ENCODE peak calls at places on chromosome 4, in six cellular contexts. J is astrocyte of the spinal cord, K is fibroblast of mammary gland, H is omental fat pad, T is NB4, S is endothelial cell. E is an unnamed sample.
A peak's percentile ranks its signal among the peaks of the same experiment; 100 is the strongest.

GRCh38 chr4:164482788-164483187 is 271.1 kb upstream of the SMIM31 start:
- DNase-seq in J (no peak), K (no peak), H (no peak), T (no peak), S (no peak), E (no peak)

GRCh38 chr4:78171482-78171881 is 114.4 kb downstream of the FRAS1 start:
- DNase-seq in J (no peak), K (no peak), H (no peak), T (no peak), S (no peak), E (no peak)

GRCh38 chr4:157727163-157727562 is 445.7 kb downstream of the GASK1B start:
- DNase-seq in J (no peak), K (no peak), H (no peak), T (no peak), S (no peak), E (no peak)

GRCh38 chr4:3193531-3194203 is 55.3 kb upstream of the MSANTD1 start:
- DNase-seq in J (peak; percentile 17), K (peak; percentile 25), H (no peak), T (peak; percentile 37), S (no peak), E (no peak)

GRCh38 chr4:113170818-113171468 is 121.5 kb downstream of the ANK2 start:
- DNase-seq in J (no peak), K (no peak), H (no peak), T (no peak), S (no peak), E (no peak)

GRCh38 chr4:15656038-15656470 is 897 bp upstream of the FBXL5 start:
- DNase-seq in J (peak; percentile 51), K (peak; percentile 48), H (no peak), T (no peak), S (no peak), E (no peak)

GRCh38 chr4:89773793-89774192 is 63.2 kb downstream of the SNCA start:
- DNase-seq in J (no peak), K (no peak), H (no peak), T (no peak), S (no peak), E (no peak)

GRCh38 chr4:37737456-37737855 is 51.3 kb upstream of the RELL1 start:
- DNase-seq in J (peak; percentile 52), K (peak; percentile 88), H (no peak), T (no peak), S (no peak), E (no peak)

GRCh38 chr4:142416121-142416520 is 430.0 kb downstream of the INPP4B start:
- DNase-seq in J (peak; percentile 52), K (peak; percentile 77), H (no peak), T (no peak), S (no peak), E (no peak)

GRCh38 chr4:156959298-156959702 is 12.3 kb downstream of the PDGFC start:
- DNase-seq in J (peak; percentile 76), K (no peak), H (no peak), T (no peak), S (no peak), E (no peak)

GRCh38 chr4:74435296-74435695 is 9.6 kb upstream of the AREG start:
- DNase-seq in J (no peak), K (no peak), H (no peak), T (no peak), S (no peak), E (no peak)

GRCh38 chr4:37889849-37890500 is 909 bp upstream of the TBC1D1 start:
- DNase-seq in J (no peak), K (peak; percentile 7), H (no peak), T (no peak), S (peak; percentile 13), E (no peak)

GRCh38 chr4:98203406-98204235 is 57.6 kb upstream of the RAP1GDS1 start:
- DNase-seq in J (no peak), K (no peak), H (no peak), T (peak; percentile 40), S (no peak), E (no peak)

GRCh38 chr4:31755751-31756150 is 1035.6 kb downstream of the PCDH7 start:
- DNase-seq in J (no peak), K (no peak), H (no peak), T (no peak), S (no peak), E (no peak)

GRCh38 chr4:61375316-61375715 is 175.2 kb downstream of the ADGRL3 start:
- DNase-seq in J (peak; percentile 7), K (peak; percentile 6), H (no peak), T (no peak), S (no peak), E (no peak)

GRCh38 chr4:57443308-57444243 is 333.4 kb upstream of the IGFBP7 start:
- DNase-seq in J (no peak), K (no peak), H (no peak), T (no peak), S (no peak), E (no peak)

GRCh38 chr4:108168672-108169562 is at the start of gene LEF1:
- DNase-seq in J (peak; percentile 65), K (peak; percentile 24), H (no peak), T (no peak), S (peak; percentile 57), E (no peak)

GRCh38 chr4:113145519-113146291 is 96.3 kb downstream of the ANK2 start:
- DNase-seq in J (no peak), K (no peak), H (no peak), T (no peak), S (peak; percentile 9), E (no peak)

GRCh38 chr4:86959588-86960500 is 25.0 kb downstream of the AFF1 start:
- DNase-seq in J (no peak), K (no peak), H (no peak), T (peak; percentile 37), S (no peak), E (no peak)

GRCh38 chr4:183142566-183143545 is 43.8 kb downstream of the WWC2 start:
- DNase-seq in J (peak; percentile 55), K (peak; percentile 90), H (no peak), T (peak; percentile 52), S (no peak), E (peak; percentile 30)

GRCh38 chr4:94032754-94033153 is 174.9 kb upstream of the SMARCAD1 start:
- DNase-seq in J (peak; percentile 68), K (no peak), H (no peak), T (no peak), S (no peak), E (no peak)

GRCh38 chr4:142563682-142564291 is 282.3 kb downstream of the INPP4B start:
- DNase-seq in J (peak; percentile 44), K (peak; percentile 28), H (no peak), T (no peak), S (no peak), E (peak; percentile 74)

GRCh38 chr4:26985836-26986235 is 125.2 kb downstream of the STIM2 start:
- DNase-seq in J (no peak), K (peak; percentile 38), H (no peak), T (peak; percentile 52), S (no peak), E (no peak)

GRCh38 chr4:41281038-41281634 is 24.4 kb downstream of the UCHL1 start:
- DNase-seq in J (peak; percentile 78), K (peak; percentile 79), H (no peak), T (peak; percentile 85), S (peak; percentile 67), E (peak; percentile 53)

GRCh38 chr4:169348541-169348940 is 77.8 kb upstream of the SH3RF1 start:
- DNase-seq in J (no peak), K (no peak), H (no peak), T (no peak), S (no peak), E (no peak)

GRCh38 chr4:119139822-119140252 is 4.2 kb downstream of the MYOZ2 start:
- DNase-seq in J (no peak), K (no peak), H (no peak), T (peak; percentile 45), S (no peak), E (no peak)

GRCh38 chr4:30840571-30840970 is 120.4 kb downstream of the PCDH7 start:
- DNase-seq in J (peak; percentile 70), K (peak; percentile 20), H (no peak), T (no peak), S (no peak), E (no peak)

GRCh38 chr4:174349156-174349555 is 65.4 kb downstream of the CEP44 start:
- DNase-seq in J (no peak), K (no peak), H (no peak), T (no peak), S (no peak), E (no peak)

GRCh38 chr4:103429283-103429682 is 231.1 kb upstream of the CENPE start:
- DNase-seq in J (no peak), K (no peak), H (no peak), T (peak; percentile 10), S (peak; percentile 16), E (no peak)

GRCh38 chr4:6268650-6269399 is 825 bp upstream of the WFS1 start:
- DNase-seq in J (no peak), K (no peak), H (no peak), T (no peak), S (no peak), E (no peak)

GRCh38 chr4:82017680-82018079 is 356.1 kb downstream of the HNRNPD start:
- DNase-seq in J (peak; percentile 8), K (peak; percentile 16), H (no peak), T (peak; percentile 48), S (peak; percentile 21), E (peak; percentile 11)

GRCh38 chr4:147628415-147628814 is 11.2 kb downstream of the TMEM184C start:
- DNase-seq in J (no peak), K (no peak), H (no peak), T (no peak), S (no peak), E (no peak)

GRCh38 chr4:18106620-18107019 is 85.1 kb upstream of the LCORL start:
- DNase-seq in J (no peak), K (no peak), H (no peak), T (no peak), S (no peak), E (peak; percentile 17)

GRCh38 chr4:47839259-47839658 is 1.4 kb upstream of the CORIN start:
- DNase-seq in J (peak; percentile 54), K (peak; percentile 93), H (no peak), T (peak; percentile 47), S (no peak), E (no peak)
- TF ChIP-seq CTCF in J (peak; percentile 44), K (peak; percentile 58), H (no peak), T (peak; percentile 27), S (no peak), E (no peak)

DNA sequence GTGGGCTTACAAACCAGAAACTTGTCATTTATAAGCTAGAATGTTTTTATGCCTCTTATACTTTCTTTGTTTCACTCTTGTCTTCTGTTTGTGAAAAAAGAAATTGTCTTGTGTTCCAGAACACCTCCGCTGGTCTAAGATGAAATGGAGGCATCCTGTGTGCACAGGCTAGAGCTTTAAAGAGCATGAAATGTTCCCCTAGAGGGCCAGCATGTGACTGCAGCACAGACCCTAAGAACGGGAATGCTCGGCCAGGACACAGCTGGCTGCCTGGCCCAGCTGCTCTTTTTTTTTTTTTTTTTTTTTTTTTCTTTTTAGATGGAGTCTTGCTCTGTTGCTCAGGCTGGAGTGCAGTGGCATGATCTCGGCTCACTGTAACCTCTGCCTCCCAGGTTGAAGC is 33.6 kb downstream of the SETD7 start:
- DNase-seq in J (no peak), K (no peak), H (no peak), T (no peak), S (no peak), E (no peak)
- TF ChIP-seq CTCF in J (no peak), K (no peak), H (no peak), T (no peak), S (no peak), E (no peak)

GRCh38 chr4:110163327-110164070 is 34.9 kb downstream of the ELOVL6 start:
- DNase-seq in J (peak; percentile 72), K (peak; percentile 84), H (no peak), T (no peak), S (no peak), E (no peak)
- TF ChIP-seq CTCF in J (peak; percentile 26), K (peak; percentile 17), H (no peak), T (no peak), S (no peak), E (no peak)

GRCh38 chr4:22237155-22237751 is 278.6 kb downstream of the ADGRA3 start:
- DNase-seq in J (no peak), K (peak; percentile 8), H (no peak), T (peak; percentile 51), S (peak; percentile 69), E (peak; percentile 70)
- TF ChIP-seq CTCF in J (peak; percentile 29), K (peak; percentile 50), H (no peak), T (peak; percentile 81), S (peak; percentile 83), E (peak; percentile 75)

E was measured in Calu3.